ENCODE peak calls at places on chromosomes 12 and 14, in six cellular contexts. One of them, this sample, is unnamed.

GRCh38 chr14:104294983-104295680 is 156.7 kb downstream of the KIF26A start:
- DNase-seq in Panc1: no peak
- DNase-seq in SK-N-SH: no peak
- DNase-seq in K562: no peak
- DNase-seq in H1: no peak
- DNase-seq in GM12878: no peak
- DNase-seq in this sample: no peak

GRCh38 chr14:64233791-64234190 is 60.4 kb downstream of the ESR2 start:
- DNase-seq in Panc1: no peak
- DNase-seq in SK-N-SH: no peak
- DNase-seq in K562: no peak
- DNase-seq in H1: no peak
- DNase-seq in GM12878: no peak
- DNase-seq in this sample: no peak

GRCh38 chr14:75406102-75406501 is 21.7 kb upstream of the JDP2 start:
- DNase-seq in Panc1: no peak
- DNase-seq in SK-N-SH: no peak
- DNase-seq in K562: no peak
- DNase-seq in H1: peak
- DNase-seq in GM12878: no peak
- DNase-seq in this sample: no peak

GRCh38 chr12:57048423-57048822 is 1.5 kb downstream of the MYO1A start:
- DNase-seq in Panc1: no peak
- DNase-seq in SK-N-SH: no peak
- DNase-seq in K562: no peak
- DNase-seq in H1: no peak
- DNase-seq in GM12878: no peak
- DNase-seq in this sample: no peak

GRCh38 chr12:50825372-50825838 is 17.3 kb upstream of the TMPRSS12 start:
- DNase-seq in Panc1: peak
- DNase-seq in SK-N-SH: peak
- DNase-seq in K562: peak
- DNase-seq in H1: no peak
- DNase-seq in GM12878: no peak
- DNase-seq in this sample: peak

GRCh38 chr14:38828183-38828877 is 274.7 kb downstream of the SEC23A start:
- DNase-seq in Panc1: no peak
- DNase-seq in SK-N-SH: no peak
- DNase-seq in K562: no peak
- DNase-seq in H1: no peak
- DNase-seq in GM12878: no peak
- DNase-seq in this sample: no peak

GRCh38 chr14:36976571-36977023 is 195.8 kb downstream of the SLC25A21 start:
- DNase-seq in Panc1: no peak
- DNase-seq in SK-N-SH: no peak
- DNase-seq in K562: peak
- DNase-seq in H1: no peak
- DNase-seq in GM12878: no peak
- DNase-seq in this sample: peak

GRCh38 chr12:67910360-67911292 is 78.6 kb upstream of the IFNG-AS1 start:
- DNase-seq in Panc1: no peak
- DNase-seq in SK-N-SH: no peak
- DNase-seq in K562: no peak
- DNase-seq in H1: no peak
- DNase-seq in GM12878: no peak
- DNase-seq in this sample: no peak

GRCh38 chr12:16604853-16605252 is 1.1 kb downstream of the LMO3 start:
- DNase-seq in Panc1: no peak
- DNase-seq in SK-N-SH: peak
- DNase-seq in K562: no peak
- DNase-seq in H1: peak
- DNase-seq in GM12878: no peak
- DNase-seq in this sample: no peak

GRCh38 chr14:59262717-59263469 is 74.4 kb downstream of the DAAM1 start:
- DNase-seq in Panc1: no peak
- DNase-seq in SK-N-SH: no peak
- DNase-seq in K562: no peak
- DNase-seq in H1: no peak
- DNase-seq in GM12878: no peak
- DNase-seq in this sample: peak

GRCh38 chr14:29236848-29237247 is 470.3 kb downstream of the FOXG1 start:
- DNase-seq in Panc1: no peak
- DNase-seq in SK-N-SH: no peak
- DNase-seq in K562: no peak
- DNase-seq in H1: no peak
- DNase-seq in GM12878: no peak
- DNase-seq in this sample: no peak

GRCh38 chr12:88955541-88955940 is 375.3 kb upstream of the KITLG start:
- DNase-seq in Panc1: no peak
- DNase-seq in SK-N-SH: no peak
- DNase-seq in K562: no peak
- DNase-seq in H1: no peak
- DNase-seq in GM12878: no peak
- DNase-seq in this sample: no peak

GRCh38 chr12:95701275-95701674 is 89.3 kb downstream of the NTN4 start:
- DNase-seq in Panc1: no peak
- DNase-seq in SK-N-SH: no peak
- DNase-seq in K562: no peak
- DNase-seq in H1: no peak
- DNase-seq in GM12878: no peak
- DNase-seq in this sample: no peak

GRCh38 chr14:60079723-60080122 is 12.0 kb upstream of the PCNX4 start:
- DNase-seq in Panc1: no peak
- DNase-seq in SK-N-SH: no peak
- DNase-seq in K562: no peak
- DNase-seq in H1: no peak
- DNase-seq in GM12878: no peak
- DNase-seq in this sample: no peak

GRCh38 chr12:92206596-92206995 is 61.0 kb upstream of the BTG1 start:
- DNase-seq in Panc1: no peak
- DNase-seq in SK-N-SH: no peak
- DNase-seq in K562: no peak
- DNase-seq in H1: no peak
- DNase-seq in GM12878: no peak
- DNase-seq in this sample: no peak

GRCh38 chr14:34692898-34693227 is 21.5 kb downstream of the CFL2 start:
- DNase-seq in Panc1: no peak
- DNase-seq in SK-N-SH: no peak
- DNase-seq in K562: no peak
- DNase-seq in H1: no peak
- DNase-seq in GM12878: no peak
- DNase-seq in this sample: no peak

GRCh38 chr12:121099779-121100178 is 32.9 kb upstream of the P2RX7 start:
- DNase-seq in Panc1: no peak
- DNase-seq in SK-N-SH: no peak
- DNase-seq in K562: no peak
- DNase-seq in H1: no peak
- DNase-seq in GM12878: no peak
- DNase-seq in this sample: no peak

GRCh38 chr12:1496162-1496925 is 98.0 kb downstream of the FBXL14 start:
- DNase-seq in Panc1: no peak
- DNase-seq in SK-N-SH: no peak
- DNase-seq in K562: no peak
- DNase-seq in H1: peak
- DNase-seq in GM12878: no peak
- DNase-seq in this sample: no peak
- TF ChIP-seq SIN3A in Panc1: no peak
- TF ChIP-seq SIN3A in SK-N-SH: no peak
- TF ChIP-seq SIN3A in K562: no peak
- TF ChIP-seq SIN3A in H1: no peak
- TF ChIP-seq SIN3A in GM12878: no peak
- TF ChIP-seq SIN3A in this sample: no peak

GRCh38 chr14:32022525-32022924 is 54.6 kb upstream of the ARHGAP5 start:
- DNase-seq in Panc1: no peak
- DNase-seq in SK-N-SH: no peak
- DNase-seq in K562: no peak
- DNase-seq in H1: no peak
- DNase-seq in GM12878: no peak
- DNase-seq in this sample: no peak

GRCh38 chr14:32019271-32019670 is 57.8 kb upstream of the ARHGAP5 start:
- DNase-seq in Panc1: no peak
- DNase-seq in SK-N-SH: no peak
- DNase-seq in K562: no peak
- DNase-seq in H1: no peak
- DNase-seq in GM12878: no peak
- DNase-seq in this sample: no peak

GRCh38 chr14:32022938-32023466 is 54.1 kb upstream of the ARHGAP5 start:
- DNase-seq in Panc1: no peak
- DNase-seq in SK-N-SH: no peak
- DNase-seq in K562: no peak
- DNase-seq in H1: no peak
- DNase-seq in GM12878: no peak
- DNase-seq in this sample: no peak

GRCh38 chr14:32021341-32021740 is 55.8 kb upstream of the ARHGAP5 start:
- DNase-seq in Panc1: no peak
- DNase-seq in SK-N-SH: no peak
- DNase-seq in K562: no peak
- DNase-seq in H1: no peak
- DNase-seq in GM12878: no peak
- DNase-seq in this sample: no peak

GRCh38 chr14:32020882-32021281 is 56.2 kb upstream of the ARHGAP5 start:
- DNase-seq in Panc1: no peak
- DNase-seq in SK-N-SH: no peak
- DNase-seq in K562: peak
- DNase-seq in H1: no peak
- DNase-seq in GM12878: no peak
- DNase-seq in this sample: no peak
- TF ChIP-seq SIN3A in Panc1: no peak
- TF ChIP-seq SIN3A in SK-N-SH: no peak
- TF ChIP-seq SIN3A in K562: no peak
- TF ChIP-seq SIN3A in H1: no peak
- TF ChIP-seq SIN3A in GM12878: no peak
- TF ChIP-seq SIN3A in this sample: no peak

DNA sequence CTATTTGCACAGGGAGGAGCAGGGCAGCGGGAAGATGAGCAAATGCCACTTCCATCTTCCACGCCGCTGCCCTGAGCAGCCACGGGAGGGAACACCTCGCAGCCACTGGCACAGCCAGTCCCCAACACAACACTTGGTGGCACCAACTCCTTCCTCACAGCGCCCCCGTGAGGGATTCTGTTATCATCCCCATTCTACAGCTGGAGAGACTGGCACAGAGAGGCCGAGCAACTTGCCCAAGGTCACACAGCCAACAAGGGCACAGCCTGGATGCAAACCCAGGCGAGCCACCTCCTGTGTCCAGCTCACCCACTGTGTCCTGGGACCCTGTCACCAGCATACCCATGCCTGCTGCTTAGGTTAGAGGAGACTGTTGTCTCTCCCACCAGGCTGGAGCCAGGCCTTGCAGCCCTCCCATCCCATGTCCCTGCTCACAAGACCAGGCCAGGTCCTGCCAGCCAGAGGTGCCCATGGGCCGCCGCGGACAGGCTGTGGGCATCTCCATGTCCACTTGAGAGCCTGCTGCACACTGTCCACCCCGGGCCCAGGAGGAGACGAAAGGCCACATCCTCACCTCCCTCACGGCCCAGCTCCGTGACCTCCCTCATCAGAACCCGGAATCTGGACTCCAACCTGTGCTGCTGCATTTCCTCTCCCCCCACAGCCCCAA is 57.0 kb downstream of the NCOR2 start:
- DNase-seq in Panc1: no peak
- DNase-seq in SK-N-SH: peak
- DNase-seq in K562: no peak
- DNase-seq in H1: no peak
- DNase-seq in GM12878: no peak
- DNase-seq in this sample: peak
- TF ChIP-seq SIN3A in Panc1: no peak
- TF ChIP-seq SIN3A in SK-N-SH: no peak
- TF ChIP-seq SIN3A in K562: no peak
- TF ChIP-seq SIN3A in H1: no peak
- TF ChIP-seq SIN3A in GM12878: no peak
- TF ChIP-seq SIN3A in this sample: no peak

DNA sequence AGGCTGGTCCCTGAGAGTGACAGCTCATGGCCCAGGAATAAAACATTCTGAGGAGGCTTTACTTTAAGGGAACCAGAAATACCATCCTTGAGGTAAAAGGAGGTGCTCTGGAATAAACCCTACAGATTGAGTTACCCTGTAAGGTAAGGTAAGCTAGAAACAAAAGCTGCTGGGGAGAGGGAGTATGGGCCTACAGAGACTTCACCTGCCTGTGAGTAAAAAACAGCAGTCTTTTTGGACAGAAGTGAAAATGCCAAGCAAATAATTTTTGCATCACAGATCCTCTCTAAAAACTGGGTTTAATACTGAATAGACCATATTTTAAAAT is 41.2 kb downstream of the CORO1C start:
- DNase-seq in Panc1: no peak
- DNase-seq in SK-N-SH: no peak
- DNase-seq in K562: no peak
- DNase-seq in H1: no peak
- DNase-seq in GM12878: no peak
- DNase-seq in this sample: no peak
- TF ChIP-seq SIN3A in Panc1: no peak
- TF ChIP-seq SIN3A in SK-N-SH: no peak
- TF ChIP-seq SIN3A in K562: no peak
- TF ChIP-seq SIN3A in H1: no peak
- TF ChIP-seq SIN3A in GM12878: no peak
- TF ChIP-seq SIN3A in this sample: no peak

This sample was measured in HepG2.